ENCODE peak calls at places on chromosomes 12 and 14, in four cellular contexts. J is SK-N-SH, W is HepG2, Z is GM12878. E is an unnamed sample.

GRCh38 chr12:129372876-129373275 is 519.6 kb downstream of the GLT1D1 start:
- DNase-seq in J (no peak), W (no peak), Z (no peak), E (no peak)

GRCh38 chr12:110371408-110372055 is 32.0 kb downstream of the ANAPC7 start:
- DNase-seq in J (no peak), W (no peak), Z (peak), E (no peak)

GRCh38 chr12:89863332-89863938 is 154.8 kb upstream of the ATP2B1 start:
- DNase-seq in J (no peak), W (no peak), Z (peak), E (no peak)

GRCh38 chr12:57101892-57102695 is 9.1 kb downstream of the STAT6 start:
- DNase-seq in J (peak), W (peak), Z (no peak), E (no peak)

GRCh38 chr14:23131482-23131881 is 12.4 kb upstream of the CEBPE start:
- DNase-seq in J (no peak), W (no peak), Z (no peak), E (no peak)

GRCh38 chr14:61444215-61444768 is 122.9 kb downstream of the PRKCH start:
- DNase-seq in J (no peak), W (no peak), Z (no peak), E (no peak)

GRCh38 chr12:122155705-122156104 is 18.3 kb downstream of the IL31 start:
- DNase-seq in J (peak), W (no peak), Z (no peak), E (no peak)

GRCh38 chr14:68682166-68683103 is 110.4 kb downstream of the ZFP36L1 start:
- DNase-seq in J (no peak), W (peak), Z (peak), E (no peak)

GRCh38 chr12:57575771-57576612 is 15.0 kb upstream of the PIP4K2C start:
- DNase-seq in J (no peak), W (peak), Z (no peak), E (no peak)

GRCh38 chr12:64178122-64178521 is 44.0 kb downstream of the KICS2 start:
- DNase-seq in J (no peak), W (no peak), Z (no peak), E (no peak)

GRCh38 chr14:93937519-93937918 is 10.4 kb downstream of the FAM181A start:
- DNase-seq in J (no peak), W (no peak), Z (no peak), E (no peak)

GRCh38 chr12:122322501-122322900 is 56.2 kb upstream of the VPS33A start:
- DNase-seq in J (no peak), W (no peak), Z (no peak), E (no peak)

GRCh38 chr14:34368971-34369665 is 92.9 kb downstream of the SPTSSA start:
- DNase-seq in J (no peak), W (no peak), Z (no peak), E (no peak)

GRCh38 chr14:59511916-59512530 is 27.7 kb downstream of the JKAMP start:
- DNase-seq in J (peak), W (no peak), Z (no peak), E (peak)

GRCh38 chr14:36657409-36658090 is 4.1 kb upstream of the PAX9 start:
- DNase-seq in J (peak), W (no peak), Z (no peak), E (peak)

GRCh38 chr14:100738269-100738691 is 11.6 kb downstream of the DLK1 start:
- DNase-seq in J (peak), W (no peak), Z (no peak), E (no peak)
- TF ChIP-seq RFX5 in J (no peak), W (no peak), Z (no peak), E (no peak)

DNA sequence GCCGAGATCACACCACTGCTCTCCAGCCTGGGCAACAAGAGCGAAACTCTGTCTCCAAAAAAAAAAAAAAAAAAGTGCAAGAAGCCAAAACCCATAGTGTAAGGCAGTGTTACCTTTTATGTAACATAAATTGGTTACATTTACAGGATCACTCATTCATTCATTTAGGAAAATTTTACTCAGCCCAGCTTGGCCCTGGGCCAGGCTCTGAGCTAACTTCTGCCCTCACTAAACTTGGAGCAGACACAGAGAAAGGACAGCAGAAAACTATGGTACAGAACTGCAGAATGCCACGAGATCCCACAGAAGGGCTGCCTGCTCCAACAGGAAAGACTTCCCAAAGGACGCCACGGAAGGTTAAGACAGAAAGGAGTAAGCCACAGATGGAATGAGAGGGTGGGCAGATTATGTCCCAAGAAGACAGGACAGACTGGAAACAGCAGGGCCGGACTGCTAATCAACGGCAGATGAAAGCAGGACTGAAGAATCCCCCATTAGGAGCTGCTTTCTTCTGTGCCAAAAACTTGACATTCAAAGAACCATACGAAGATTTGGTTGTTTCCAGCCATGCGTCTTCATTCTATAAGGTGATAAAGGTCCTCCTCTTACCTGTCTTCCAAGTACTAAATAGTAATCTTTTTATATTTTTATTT is 18.9 kb downstream of the PPP1R13B start:
- DNase-seq in J (no peak), W (no peak), Z (no peak), E (no peak)
- TF ChIP-seq TCF12 in J (no peak), W (no peak), Z (no peak), E (no peak)

GRCh38 chr14:92336363-92336762 is 13.4 kb downstream of the SLC24A4 start:
- DNase-seq in J (no peak), W (no peak), Z (no peak), E (no peak)
- H3K27ac ChIP-seq in J (no peak), W (no peak), Z (no peak), E (no peak)

GRCh38 chr12:24415934-24416333 is 466.5 kb upstream of the SOX5 start:
- DNase-seq in J (no peak), W (no peak), Z (no peak), E (no peak)
- TF ChIP-seq RFX5 in J (no peak), W (no peak), Z (no peak), E (no peak)

GRCh38 chr12:52082988-52083637 is 3.6 kb downstream of the SMIM41 start:
- DNase-seq in J (peak), W (peak), Z (no peak), E (no peak)
- TF ChIP-seq TCF12 in J (no peak), W (no peak), Z (no peak), E (no peak)

GRCh38 chr12:111446044-111446581 is 40.4 kb downstream of the SH2B3 start:
- DNase-seq in J (peak), W (no peak), Z (no peak), E (peak)
- H3K27ac ChIP-seq in J (peak), W (no peak), Z (peak), E (peak)

DNA sequence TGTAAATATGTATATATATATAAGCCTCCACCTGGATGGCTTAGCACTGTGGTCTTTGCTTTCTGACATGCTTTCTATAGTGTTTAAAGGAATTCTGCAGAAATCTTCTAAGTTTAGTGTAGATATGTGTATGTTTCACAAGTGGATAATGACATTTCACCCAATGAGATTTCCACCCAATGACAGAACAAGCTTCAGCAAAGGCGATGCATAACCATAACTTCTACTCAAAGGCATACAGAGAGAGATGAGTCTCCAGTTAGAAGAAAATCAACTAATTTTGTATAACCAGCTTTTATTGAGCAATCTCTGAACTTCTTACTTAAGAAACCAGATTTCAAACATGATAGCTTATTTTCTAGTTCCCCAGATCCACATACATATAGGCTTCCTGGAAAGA is 134.0 kb downstream of the DYRK2 start:
- DNase-seq in J (no peak), W (no peak), Z (no peak), E (no peak)
- TF ChIP-seq RFX5 in J (no peak), W (no peak), Z (no peak), E (no peak)

GRCh38 chr12:82554529-82554928 is 132.2 kb upstream of the TMTC2 start:
- DNase-seq in J (no peak), W (no peak), Z (peak), E (no peak)
- TF ChIP-seq TCF12 in J (no peak), W (no peak), Z (no peak), E (no peak)

DNA sequence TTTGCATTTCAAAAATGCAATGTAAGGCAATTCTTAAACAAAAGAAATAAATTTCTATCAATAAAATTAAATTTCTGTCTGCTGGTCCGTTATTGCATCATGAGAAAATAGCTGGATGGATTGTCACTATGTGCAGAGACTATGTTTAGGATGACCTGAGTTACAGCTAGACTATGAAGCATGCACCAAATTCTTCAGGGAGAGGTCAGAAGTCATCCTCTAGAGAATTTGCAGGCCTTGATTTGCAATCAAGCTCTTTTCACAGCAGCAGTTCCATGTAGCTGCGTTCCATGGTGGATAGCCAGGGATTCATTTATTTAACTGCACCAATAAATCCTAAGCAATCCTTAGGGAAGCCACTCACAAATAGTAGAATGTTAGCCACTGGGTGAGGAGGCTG is 253.7 kb downstream of the MSRB3 start:
- DNase-seq in J (no peak), W (no peak), Z (no peak), E (no peak)
- H3K27ac ChIP-seq in J (peak), W (no peak), Z (no peak), E (no peak)

DNA sequence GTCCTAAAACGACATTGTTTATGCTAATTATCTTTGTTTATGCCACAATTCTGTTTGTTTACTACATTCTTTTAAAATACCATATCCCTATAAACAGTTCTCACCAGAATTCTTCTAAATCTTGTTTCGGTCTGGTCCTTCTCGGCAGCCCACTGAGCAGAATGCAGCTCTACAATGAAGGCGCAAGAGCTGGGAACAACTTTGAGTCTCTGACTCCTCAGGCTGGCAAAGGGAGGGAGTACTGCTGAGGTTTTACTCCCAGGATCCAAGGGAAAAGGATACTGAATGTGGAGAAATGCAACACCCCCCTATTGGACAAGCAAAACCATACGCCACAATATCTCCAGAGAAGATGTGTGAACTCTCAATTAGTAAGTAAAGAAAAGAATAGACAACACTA is 5.4 kb downstream of the SOX5 start:
- DNase-seq in J (no peak), W (peak), Z (no peak), E (no peak)
- TF ChIP-seq RFX5 in J (no peak), W (no peak), Z (no peak), E (no peak)

E was measured in H1.